ENCODE peak calls at places on chromosomes 7 and 10, in seven cellular contexts. M is K562, A is HepG2, B is H1, R is HCT116, Y is GM12878, N is SK-N-SH. Z is an unnamed sample.

GRCh38 chr10:60130130-60130579 is 223.8 kb upstream of the CCDC6 start:
- DNase-seq in M (peak; percentile 68), A (no peak), B (no peak), R (no peak), Y (no peak), N (peak; percentile 6), Z (no peak)

GRCh38 chr7:7157887-7158271 is 24.5 kb upstream of the C1GALT1 start:
- DNase-seq in M (no peak), A (no peak), B (no peak), R (no peak), Y (no peak), N (no peak), Z (no peak)

GRCh38 chr7:91249506-91250233 is 14.6 kb upstream of the FZD1 start:
- DNase-seq in M (no peak), A (no peak), B (no peak), R (no peak), Y (no peak), N (no peak), Z (no peak)

GRCh38 chr7:152315845-152316244 is 120.0 kb downstream of the KMT2C start:
- DNase-seq in M (no peak), A (no peak), B (no peak), R (no peak), Y (no peak), N (no peak), Z (no peak)

GRCh38 chr10:19212590-19212989 is 164.0 kb downstream of the MALRD1 start:
- DNase-seq in M (no peak), A (no peak), B (no peak), R (no peak), Y (no peak), N (no peak), Z (no peak)

GRCh38 chr10:9331583-9332008 is 1277.1 kb downstream of the GATA3 start:
- DNase-seq in M (peak; percentile 35), A (peak; percentile 21), B (no peak), R (peak; percentile 19), Y (no peak), N (peak; percentile 56), Z (peak; percentile 65)

GRCh38 chr7:30595461-30596042 is 874 bp downstream of the GARS1 start:
- DNase-seq in M (no peak), A (no peak), B (no peak), R (no peak), Y (peak; percentile 1), N (peak; percentile 26), Z (no peak)

GRCh38 chr7:52504546-52504945 is 530.9 kb upstream of the POM121L12 start:
- DNase-seq in M (no peak), A (no peak), B (no peak), R (no peak), Y (no peak), N (no peak), Z (no peak)

GRCh38 chr7:21338728-21339164 is 89.1 kb upstream of the SP4 start:
- DNase-seq in M (no peak), A (no peak), B (no peak), R (no peak), Y (no peak), N (no peak), Z (no peak)

GRCh38 chr10:63120554-63120953 is 12.6 kb upstream of the NRBF2 start:
- DNase-seq in M (no peak), A (no peak), B (no peak), R (no peak), Y (no peak), N (no peak), Z (no peak)

GRCh38 chr7:11831383-11831726 is 643 bp downstream of the THSD7A start:
- DNase-seq in M (no peak), A (no peak), B (no peak), R (no peak), Y (no peak), N (no peak), Z (peak; percentile 34)

GRCh38 chr7:70717553-70718248 is 414.2 kb upstream of the GALNT17 start:
- DNase-seq in M (no peak), A (no peak), B (no peak), R (no peak), Y (no peak), N (no peak), Z (peak; percentile 84)

GRCh38 chr10:16717617-16718395 is 99.4 kb downstream of the RSU1 start:
- DNase-seq in M (no peak), A (no peak), B (no peak), R (no peak), Y (no peak), N (no peak), Z (no peak)

GRCh38 chr7:29372351-29372931 is 177.9 kb downstream of the CHN2 start:
- DNase-seq in M (no peak), A (no peak), B (no peak), R (no peak), Y (no peak), N (no peak), Z (no peak)

GRCh38 chr10:72564596-72564995 is 61.3 kb downstream of the MICU1 start:
- DNase-seq in M (no peak), A (no peak), B (no peak), R (no peak), Y (no peak), N (no peak), Z (peak; percentile 44)

GRCh38 chr7:142626420-142627035 is 122.7 kb upstream of the PRSS1 start:
- DNase-seq in M (peak; percentile 65), A (peak; percentile 25), B (no peak), R (peak; percentile 56), Y (no peak), N (peak; percentile 52), Z (no peak)

GRCh38 chr10:76433161-76434005 is 1002.0 kb downstream of the LRMDA start:
- DNase-seq in M (no peak), A (peak; percentile 9), B (no peak), R (no peak), Y (no peak), N (peak; percentile 30), Z (no peak)

GRCh38 chr7:104973909-104974415 is 40.0 kb upstream of the KMT2E start:
- DNase-seq in M (no peak), A (no peak), B (no peak), R (no peak), Y (no peak), N (no peak), Z (no peak)

GRCh38 chr7:50781894-50782293 is 802 bp downstream of the GRB10 start:
- DNase-seq in M (no peak), A (no peak), B (no peak), R (no peak), Y (no peak), N (no peak), Z (no peak)

GRCh38 chr7:17758008-17758407 is 182.3 kb downstream of the SNX13 start:
- DNase-seq in M (no peak), A (no peak), B (no peak), R (no peak), Y (no peak), N (peak; percentile 6), Z (no peak)

GRCh38 chr7:158811461-158811860 is 17.8 kb downstream of the ESYT2 start:
- DNase-seq in M (peak; percentile 20), A (no peak), B (no peak), R (no peak), Y (no peak), N (no peak), Z (peak; percentile 27)

GRCh38 chr10:84265378-84265777 is 20.5 kb downstream of the RGR start:
- DNase-seq in M (no peak), A (no peak), B (no peak), R (no peak), Y (no peak), N (no peak), Z (no peak)

GRCh38 chr10:58579011-58579655 is 66.5 kb downstream of the BICC1 start:
- DNase-seq in M (no peak), A (no peak), B (no peak), R (no peak), Y (no peak), N (no peak), Z (no peak)

GRCh38 chr10:59536151-59536550 is 173.5 kb downstream of the SLC16A9 start:
- DNase-seq in M (no peak), A (no peak), B (no peak), R (no peak), Y (no peak), N (peak; percentile 16), Z (no peak)

GRCh38 chr10:5944389-5945202 is 32.7 kb downstream of the IL15RA start:
- DNase-seq in M (no peak), A (no peak), B (no peak), R (peak; percentile 67), Y (no peak), N (no peak), Z (peak; percentile 70)

GRCh38 chr7:45073843-45074737 is 14.7 kb downstream of the NACAD start:
- DNase-seq in M (no peak), A (no peak), B (no peak), R (no peak), Y (no peak), N (peak; percentile 96), Z (peak; percentile 68)
- TF ChIP-seq JUND in M (no peak), A (no peak), B (no peak), R (no peak), Y (no peak), N (no peak), Z (no peak)

GRCh38 chr7:84232653-84233052 is 38.1 kb upstream of the SEMA3A start:
- DNase-seq in M (no peak), A (no peak), B (no peak), R (no peak), Y (no peak), N (no peak), Z (peak; percentile 42)
- TF ChIP-seq JUND in M (no peak), A (no peak), B (no peak), R (no peak), Y (no peak), N (no peak), Z (no peak)

GRCh38 chr10:93384006-93384405 is 98.1 kb downstream of the MYOF start:
- DNase-seq in M (no peak), A (no peak), B (no peak), R (peak; percentile 93), Y (no peak), N (no peak), Z (no peak)
- TF ChIP-seq JUND in M (no peak), A (no peak), B (no peak), R (peak; percentile 85), Y (no peak), N (no peak), Z (no peak)

GRCh38 chr7:2260820-2261219 is 18.8 kb downstream of the NUDT1 start:
- DNase-seq in M (no peak), A (no peak), B (no peak), R (no peak), Y (no peak), N (peak; percentile 90), Z (peak; percentile 89)
- TF ChIP-seq JUND in M (no peak), A (no peak), B (no peak), R (no peak), Y (no peak), N (no peak), Z (no peak)

DNA sequence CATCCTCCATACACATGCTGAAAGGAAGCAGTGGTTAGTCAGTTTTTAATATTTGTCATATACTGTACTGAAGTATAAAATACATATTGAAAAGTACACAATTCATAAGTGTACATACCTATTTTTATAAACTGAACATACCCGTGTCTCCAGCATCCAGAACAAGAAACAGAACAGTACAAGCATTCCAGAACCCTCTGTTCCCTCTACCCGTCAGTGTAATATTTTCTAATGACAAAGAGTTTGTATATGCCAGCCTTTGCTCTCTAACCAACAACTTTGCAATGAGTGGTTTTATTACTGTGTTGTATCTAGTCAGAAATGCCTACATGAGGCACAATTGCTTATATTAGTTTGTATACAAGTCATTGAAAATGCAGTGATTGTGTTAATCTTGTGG is 18.7 kb upstream of the RAB18 start:
- DNase-seq in M (no peak), A (no peak), B (no peak), R (no peak), Y (no peak), N (no peak), Z (no peak)
- TF ChIP-seq JUND in M (no peak), A (no peak), B (no peak), R (no peak), Y (no peak), N (no peak), Z (no peak)

Z was measured in T47D.